ENCODE peak calls at places on chromosomes 7 and 10, in five cellular contexts. N is fibroblast of lung, R is endodermal cell, Q is IMR-90, H is H9. S is an unnamed sample.

GRCh38 chr7:95367606-95368005 is 28.6 kb downstream of the PON3 start:
- DNase-seq in H (no peak), N (no peak), Q (no peak), R (no peak), S (no peak)

GRCh38 chr10:119347181-119347974 is 140.0 kb downstream of the GRK5 start:
- DNase-seq in H (no peak), R (no peak), Q (no peak), N (no peak), S (no peak)

GRCh38 chr10:104098360-104098925 is 12.8 kb upstream of the COL17A1 start:
- DNase-seq in N (no peak), H (no peak), R (no peak), Q (peak; percentile 49), S (no peak)

GRCh38 chr7:39417642-39418041 is 148.6 kb upstream of the YAE1 start:
- DNase-seq in R (no peak), Q (no peak), N (no peak), H (no peak), S (no peak)

GRCh38 chr7:52504546-52504945 is 530.9 kb upstream of the POM121L12 start:
- DNase-seq in N (no peak), R (no peak), H (no peak), Q (no peak), S (no peak)

GRCh38 chr7:28855538-28856217 is 102.5 kb downstream of the TRIL start:
- DNase-seq in Q (peak; percentile 97), N (peak; percentile 59), R (no peak), H (no peak), S (no peak)

GRCh38 chr10:25639646-25640045 is 294.4 kb upstream of the MYO3A start:
- DNase-seq in H (no peak), N (no peak), Q (no peak), R (no peak), S (no peak)

GRCh38 chr7:17095001-17095574 is 203.4 kb upstream of the AHR start:
- DNase-seq in H (no peak), N (no peak), R (no peak), Q (no peak), S (no peak)

GRCh38 chr7:127957886-127958285 is 73.4 kb downstream of the LRRC4 start:
- DNase-seq in Q (no peak), N (no peak), R (no peak), H (no peak), S (no peak)

GRCh38 chr7:127953966-127954365 is 77.3 kb downstream of the LRRC4 start:
- DNase-seq in N (no peak), Q (no peak), R (no peak), H (no peak), S (no peak)

GRCh38 chr7:127954371-127954770 is 76.9 kb downstream of the LRRC4 start:
- DNase-seq in R (no peak), Q (no peak), H (no peak), N (no peak), S (no peak)

GRCh38 chr7:127953423-127953822 is 77.8 kb downstream of the LRRC4 start:
- DNase-seq in Q (no peak), R (no peak), H (no peak), N (no peak), S (no peak)

GRCh38 chr7:127955051-127955531 is 76.1 kb downstream of the LRRC4 start:
- DNase-seq in H (no peak), N (no peak), Q (no peak), R (no peak), S (no peak)
- H3K4me1 ChIP-seq in H (peaks cover 6% of the 10 kb centered on the region), N (no peaks in the 10 kb centered on the region), Q (peaks cover 2% of the 10 kb centered on the region), R (peaks cover 3% of the 10 kb centered on the region), S (no peaks in the 10 kb centered on the region)

GRCh38 chr10:78778446-78779338 is 290.1 kb upstream of the ZMIZ1 start:
- DNase-seq in N (no peak), H (no peak), R (peak; percentile 30), Q (no peak), S (no peak)
- TF ChIP-seq CTCF in N (no peak), H (no peak), R (no peak), Q (no peak), S (no peak)

GRCh38 chr7:155510975-155511595 is 35.3 kb downstream of the CNPY1 start:
- DNase-seq in N (no peak), R (peak; percentile 34), Q (no peak), H (no peak), S (no peak)
- H3K9ac ChIP-seq in N (no peak overlapping the region), R (no peak overlapping the region), Q (no peak overlapping the region), H (no peak overlapping the region), S (no peak overlapping the region)

DNA sequence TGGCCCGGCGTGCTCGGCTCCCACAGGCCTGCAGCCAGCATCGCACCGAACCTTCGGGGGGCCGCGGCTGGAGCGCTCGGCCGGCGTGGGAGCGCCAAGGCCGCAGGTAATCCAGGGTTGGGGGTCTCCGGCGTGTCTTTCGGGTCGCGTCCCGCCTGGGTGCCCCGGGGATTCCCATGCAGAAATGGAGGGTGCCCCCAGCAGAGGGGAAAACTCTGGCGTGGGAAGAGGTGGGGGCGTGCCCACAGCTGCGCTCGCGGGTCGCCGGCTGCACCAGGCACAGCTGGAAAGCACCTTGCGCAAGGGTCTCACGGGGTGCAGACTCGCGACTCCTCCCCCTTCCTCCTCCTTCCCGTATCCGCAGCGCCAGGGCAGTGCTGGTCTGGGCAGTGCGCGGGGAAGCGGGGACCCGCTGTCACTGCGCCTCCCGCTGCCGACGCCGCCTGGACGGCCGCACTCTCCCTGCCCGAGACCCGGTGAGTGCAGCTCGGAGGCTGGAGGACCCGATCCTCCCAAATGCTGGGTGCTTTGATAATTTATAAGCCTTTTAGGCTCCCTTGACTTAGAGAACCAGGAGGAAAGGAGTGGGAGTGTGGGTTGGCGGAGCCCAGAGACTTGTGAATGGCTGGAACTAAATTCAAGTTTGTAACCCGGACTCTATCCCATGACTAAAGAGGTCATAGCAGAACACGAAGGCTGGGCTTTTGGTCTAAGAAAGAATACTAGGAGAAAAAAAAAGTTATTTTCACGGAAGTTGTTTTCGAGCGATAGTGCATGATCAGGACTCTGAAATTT is 486 bp downstream of the MAP3K8 start:
- DNase-seq in N (peak; percentile 85), R (peak; percentile 90), H (peak; percentile 72), Q (peak; percentile 74), S (peak; percentile 96)
- H3K4me1 ChIP-seq in N (peaks cover 10% of the 10 kb centered on the region), R (peaks cover 10% of the 10 kb centered on the region), H (peaks cover 14% of the 10 kb centered on the region), Q (peaks cover 20% of the 10 kb centered on the region), S (peaks cover 22% of the 10 kb centered on the region)

S was measured in kidney.